ENCODE peak calls at places on chromosomes 5 and 9, in nine cellular contexts. G is T-cell; Q is astrocyte of the spinal cord; L is A549; K is CD4-positive, alpha-beta memory T cell; P is GM12891; M is nephron progenitor cell; F is NCI-H1105 treated with DMSO at 0.1 percent for 48 hours; V is AG08395. N is an unnamed sample.

GRCh38 chr5:44294492-44294891 is 94.7 kb downstream of the FGF10 start:
- DNase-seq in M (no peak), F (no peak), Q (no peak), P (no peak), L (no peak), G (no peak), K (no peak), V (peak; percentile 7), N (no peak)

GRCh38 chr5:2003690-2004365 is 121.1 kb upstream of the IRX4 start:
- DNase-seq in M (no peak), K (no peak), Q (no peak), V (no peak), L (no peak), G (no peak), P (no peak), F (no peak), N (no peak)

GRCh38 chr5:40027395-40027794 is 602.6 kb upstream of the DAB2 start:
- DNase-seq in V (no peak), M (no peak), F (no peak), K (no peak), L (no peak), G (no peak), Q (no peak), P (no peak), N (no peak)

GRCh38 chr9:17135578-17135904 is 701 bp downstream of the CNTLN start:
- DNase-seq in F (peak; percentile 71), K (no peak), P (no peak), L (no peak), G (no peak), V (no peak), Q (no peak), M (no peak), N (no peak)

GRCh38 chr5:170226661-170227060 is 6.1 kb upstream of the C5orf58 start:
- DNase-seq in V (no peak), Q (no peak), G (no peak), K (no peak), F (no peak), M (no peak), L (no peak), P (no peak), N (no peak)

GRCh38 chr5:68290260-68290674 is 74.7 kb downstream of the PIK3R1 start:
- DNase-seq in G (no peak), L (no peak), P (no peak), V (peak; percentile 38), M (no peak), Q (peak; percentile 46), F (peak; percentile 24), K (no peak), N (peak; percentile 36)

GRCh38 chr9:7976167-7976755 is 176.7 kb upstream of the DMAC1 start:
- DNase-seq in M (no peak), P (peak; percentile 38), L (no peak), F (no peak), G (peak; percentile 66), V (no peak), K (peak; percentile 90), Q (peak; percentile 11), N (no peak)

GRCh38 chr5:146426853-146427618 is 20.1 kb upstream of the TCERG1 start:
- DNase-seq in Q (peak; percentile 50), M (peak; percentile 11), K (peak; percentile 47), P (no peak), V (peak; percentile 69), G (no peak), F (peak; percentile 46), L (peak; percentile 34), N (peak; percentile 47)

GRCh38 chr9:97529363-97530076 is 28.1 kb downstream of the TMOD1 start:
- DNase-seq in V (no peak), F (no peak), M (no peak), P (peak; percentile 45), G (no peak), Q (no peak), L (peak; percentile 73), K (no peak), N (no peak)

GRCh38 chr5:143896471-143896870 is 84.5 kb downstream of the HMHB1 start:
- DNase-seq in P (no peak), M (no peak), V (no peak), K (no peak), F (no peak), Q (no peak), L (no peak), G (no peak), N (no peak)

GRCh38 chr5:9313751-9314150 is 232.1 kb downstream of the SEMA5A start:
- DNase-seq in G (no peak), M (no peak), P (no peak), L (no peak), V (no peak), K (no peak), F (no peak), Q (no peak), N (no peak)

GRCh38 chr5:42858709-42859108 is 47.0 kb upstream of the SELENOP start:
- DNase-seq in K (no peak), P (no peak), G (no peak), V (no peak), F (no peak), Q (no peak), L (no peak), M (no peak), N (no peak)

GRCh38 chr9:34572092-34572491 is 17.4 kb downstream of the CNTFR start:
- DNase-seq in M (no peak), L (peak; percentile 47), Q (no peak), K (no peak), V (no peak), P (no peak), G (no peak), F (no peak), N (no peak)

GRCh38 chr9:137277329-137278041 is at the start of gene TOR4A:
- DNase-seq in Q (peak; percentile 89), L (peak; percentile 92), F (no peak), M (peak; percentile 64), G (no peak), P (peak; percentile 89), K (no peak), V (peak; percentile 84), N (no peak)

GRCh38 chr5:151026674-151027073 is 6.3 kb downstream of the GPX3 start:
- DNase-seq in V (no peak), G (no peak), F (no peak), M (no peak), K (no peak), Q (no peak), L (no peak), P (no peak), N (no peak)

GRCh38 chr9:83473488-83473971 is 64.7 kb downstream of the FRMD3 start:
- DNase-seq in G (no peak), K (peak; percentile 1), Q (peak; percentile 61), P (no peak), V (no peak), L (peak; percentile 27), F (no peak), M (no peak), N (no peak)

GRCh38 chr5:128844354-128844923 is 120.8 kb upstream of the SLC27A6 start:
- DNase-seq in L (peak; percentile 6), G (no peak), Q (peak; percentile 58), F (peak; percentile 0), K (no peak), P (no peak), M (no peak), V (no peak), N (no peak)

GRCh38 chr5:146731909-146732659 is 146.5 kb downstream of the PPP2R2B start:
- DNase-seq in G (no peak), K (no peak), V (peak; percentile 55), Q (peak; percentile 94), M (no peak), F (no peak), P (no peak), L (peak; percentile 60), N (no peak)

GRCh38 chr9:75855509-75855908 is 35.0 kb upstream of the PCSK5 start:
- DNase-seq in G (no peak), L (peak; percentile 25), Q (peak; percentile 43), P (no peak), K (no peak), V (peak; percentile 9), F (peak; percentile 1), M (no peak), N (peak; percentile 38)

GRCh38 chr5:180315762-180316212 is 23.9 kb upstream of the MAPK9 start:
- DNase-seq in G (peak; percentile 45), L (peak; percentile 67), V (peak; percentile 70), M (peak; percentile 69), K (peak; percentile 63), Q (peak; percentile 49), P (peak; percentile 68), F (peak; percentile 7), N (peak; percentile 83)

GRCh38 chr5:128276537-128277216 is 193.1 kb downstream of the SLC12A2 start:
- DNase-seq in V (no peak), M (no peak), P (no peak), L (no peak), F (no peak), Q (peak; percentile 10), K (no peak), G (no peak), N (no peak)

GRCh38 chr9:34577635-34578240 is 11.8 kb downstream of the CNTFR start:
- DNase-seq in P (no peak), G (no peak), Q (no peak), K (no peak), L (no peak), M (peak; percentile 76), V (no peak), F (no peak), N (no peak)

GRCh38 chr5:181181650-181182565 is 23.1 kb downstream of the TRIM7 start:
- DNase-seq in F (no peak), G (peak; percentile 56), V (peak; percentile 70), L (peak; percentile 89), K (peak; percentile 76), Q (peak; percentile 70), M (peak; percentile 66), P (no peak), N (peak; percentile 74)

GRCh38 chr5:157511656-157512644 is 51.9 kb downstream of the NIPAL4 start:
- DNase-seq in L (peak; percentile 86), G (no peak), Q (peak; percentile 99), P (no peak), M (no peak), V (peak; percentile 96), K (no peak), F (no peak), N (no peak)

GRCh38 chr9:137545123-137545522 is 5.1 kb downstream of the PNPLA7 start:
- DNase-seq in F (no peak), L (no peak), G (no peak), V (peak; percentile 51), M (no peak), Q (peak; percentile 17), K (no peak), P (no peak), N (no peak)

GRCh38 chr9:137306546-137307254 is 4.6 kb upstream of the NRARP start:
- DNase-seq in Q (no peak), V (no peak), F (no peak), L (no peak), P (no peak), K (no peak), M (no peak), G (no peak), N (peak; percentile 14)

GRCh38 chr5:116939641-116940040 is 365.0 kb upstream of the SEMA6A start:
- DNase-seq in V (no peak), G (no peak), F (no peak), Q (no peak), P (no peak), M (no peak), K (no peak), L (no peak), N (no peak)

GRCh38 chr5:159965031-159965837 is 43.7 kb upstream of the TTC1 start:
- DNase-seq in G (no peak), V (peak; percentile 81), L (peak; percentile 45), Q (peak; percentile 72), M (peak; percentile 78), P (no peak), K (peak; percentile 8), F (no peak), N (peak; percentile 79)

GRCh38 chr5:84478603-84479002 is 93.9 kb upstream of the EDIL3 start:
- DNase-seq in P (no peak), V (no peak), G (no peak), K (no peak), Q (peak; percentile 12), M (no peak), F (no peak), L (no peak), N (no peak)

GRCh38 chr9:72596451-72597180 is 75.2 kb downstream of the TMC1 start:
- DNase-seq in V (no peak), Q (no peak), L (no peak), F (no peak), M (no peak), P (no peak), K (peak; percentile 33), G (no peak), N (no peak)

GRCh38 chr5:132751444-132751843 is 4.2 kb downstream of the CCNI2 start:
- DNase-seq in P (no peak), L (no peak), G (no peak), Q (peak; percentile 28), M (no peak), K (peak; percentile 31), F (no peak), V (peak; percentile 69), N (no peak)

N was measured in D341Med.